ENCODE peak calls at places on chromosomes 11 and 22, in five cellular contexts. T is activated CD4-positive, alpha-beta T cell treated with anti-CD3 and anti-CD28 coated beads, Interleukin-2, amount 50 U/mL, for 24 hours; B is heart left ventricle; X is AG09309; F is left lobe of liver. S is an unnamed sample.
A peak's percentile ranks its signal among the peaks of the same experiment; 100 is the strongest.

GRCh38 chr22:45996241-45997076 is 19.5 kb upstream of the WNT7B start:
- DNase-seq in F (no peak), B (peak; percentile 79), T (no peak), X (no peak), S (peak; percentile 81)

GRCh38 chr22:45469573-45470383 is 32.9 kb upstream of the FBLN1 start:
- DNase-seq in T (no peak), F (no peak), X (peak; percentile 62), B (no peak), S (no peak)

GRCh38 chr22:41526802-41527799 is 17.2 kb downstream of the POLR3H start:
- DNase-seq in X (no peak), F (peak; percentile 71), B (no peak), T (peak; percentile 52), S (peak; percentile 50)

GRCh38 chr11:121536116-121536515 is 83.3 kb upstream of the SORL1-AS1 start:
- DNase-seq in B (no peak), X (no peak), T (no peak), F (no peak), S (no peak)

GRCh38 chr11:11579012-11579755 is 42.6 kb downstream of the GALNT18 start:
- DNase-seq in T (no peak), X (no peak), F (peak; percentile 51), B (peak; percentile 14), S (peak; percentile 20)

GRCh38 chr11:71068963-71069362 is 183.4 kb downstream of the SHANK2 start:
- DNase-seq in B (no peak), T (no peak), F (no peak), X (no peak), S (no peak)

GRCh38 chr22:32465661-32466060 is 1.4 kb upstream of the BPIFC start:
- DNase-seq in X (no peak), T (no peak), F (no peak), B (no peak), S (no peak)

GRCh38 chr11:6251120-6251733 is 8.4 kb upstream of the CCKBR start:
- DNase-seq in B (peak; percentile 49), T (no peak), F (peak; percentile 57), X (peak; percentile 31), S (peak; percentile 72)

GRCh38 chr11:36391062-36391461 is 95.0 kb downstream of the PRR5L start:
- DNase-seq in X (no peak), F (peak; percentile 30), B (no peak), T (no peak), S (no peak)

S was measured in dermis blood vessel endothelial cell.